ENCODE peak calls at places on chromosomes 12 and 14, in ten cellular contexts. K is H1, O is stomach, G is GM12878, J is transverse colon, L is upper lobe of left lung, N is SK-N-SH, B is suprapubic skin, Y is esophagus muscularis mucosa, F is K562. H is an unnamed sample.
A peak's percentile ranks its signal among the peaks of the same experiment; 100 is the strongest.

GRCh38 chr12:75725505-75726120 is 214.2 kb upstream of the KRR1 start:
- DNase-seq in B (no peak), G (no peak), J (no peak), F (peak; percentile 13), O (no peak), K (no peak), L (no peak), N (no peak), Y (no peak), H (no peak)

GRCh38 chr12:50992814-50993213 is 33.4 kb downstream of the SLC11A2 start:
- DNase-seq in N (no peak), B (no peak), J (no peak), L (no peak), Y (no peak), O (no peak), G (no peak), F (no peak), K (no peak), H (no peak)

GRCh38 chr12:10361622-10362021 is 28.2 kb downstream of the KLRK1 start:
- DNase-seq in K (no peak), G (no peak), O (no peak), B (no peak), Y (no peak), J (no peak), L (no peak), F (no peak), N (no peak), H (no peak)

GRCh38 chr12:106226884-106227640 is 20.8 kb downstream of the CKAP4 start:
- DNase-seq in Y (no peak), K (no peak), O (no peak), J (no peak), G (no peak), L (no peak), F (peak; percentile 53), B (no peak), N (peak; percentile 79), H (no peak)

GRCh38 chr12:26124491-26125450 is at the start of gene BHLHE41:
- DNase-seq in J (peak; percentile 85), N (peak; percentile 77), O (peak; percentile 78), B (peak; percentile 82), Y (peak; percentile 95), F (peak; percentile 47), L (peak; percentile 93), K (no peak), G (no peak), H (peak; percentile 92)

GRCh38 chr14:103055693-103056092 is 1.7 kb downstream of the CDC42BPB start:
- DNase-seq in G (no peak), Y (no peak), N (no peak), J (no peak), F (no peak), K (no peak), O (no peak), B (no peak), L (no peak), H (no peak)

GRCh38 chr14:74977164-74977900 is 21.9 kb upstream of the PGF start:
- DNase-seq in N (no peak), F (no peak), B (peak; percentile 58), L (no peak), J (no peak), Y (no peak), O (no peak), K (no peak), G (no peak), H (no peak)

GRCh38 chr12:120262852-120263724 is 2.4 kb downstream of the PXN start:
- DNase-seq in N (no peak), F (no peak), O (no peak), G (no peak), L (peak; percentile 41), Y (no peak), J (no peak), B (no peak), K (no peak), H (peak; percentile 76)

GRCh38 chr14:77804592-77804991 is 4.7 kb downstream of the ADCK1 start:
- DNase-seq in G (no peak), B (no peak), J (peak; percentile 31), F (peak; percentile 20), N (no peak), O (no peak), K (no peak), Y (no peak), L (no peak), H (no peak)

GRCh38 chr12:107492393-107493134 is 193.0 kb upstream of the PWP1 start:
- DNase-seq in G (no peak), N (no peak), K (no peak), J (peak; percentile 70), B (no peak), F (no peak), O (no peak), Y (no peak), L (no peak), H (peak; percentile 32)

GRCh38 chr14:98347686-98348085 is 924.3 kb downstream of the BCL11B start:
- DNase-seq in L (no peak), Y (peak; percentile 90), G (no peak), O (no peak), N (no peak), K (no peak), J (no peak), B (no peak), F (no peak), H (no peak)
- TF ChIP-seq EP300 in L (no peak), Y (no peak), G (no peak), O (no peak), N (no peak), K (no peak), J (no peak), B (no peak), F (no peak), H (no peak)

GRCh38 chr12:31005944-31006361 is 67.7 kb upstream of the DDX11 start:
- DNase-seq in Y (no peak), B (no peak), F (no peak), O (no peak), K (no peak), G (no peak), J (no peak), N (peak; percentile 6), L (no peak), H (peak; percentile 38)
- TF ChIP-seq POLR2AphosphoS5 in Y (no peak), B (no peak), F (no peak), O (no peak), K (no peak), G (no peak), J (no peak), N (no peak), L (no peak), H (no peak)

DNA sequence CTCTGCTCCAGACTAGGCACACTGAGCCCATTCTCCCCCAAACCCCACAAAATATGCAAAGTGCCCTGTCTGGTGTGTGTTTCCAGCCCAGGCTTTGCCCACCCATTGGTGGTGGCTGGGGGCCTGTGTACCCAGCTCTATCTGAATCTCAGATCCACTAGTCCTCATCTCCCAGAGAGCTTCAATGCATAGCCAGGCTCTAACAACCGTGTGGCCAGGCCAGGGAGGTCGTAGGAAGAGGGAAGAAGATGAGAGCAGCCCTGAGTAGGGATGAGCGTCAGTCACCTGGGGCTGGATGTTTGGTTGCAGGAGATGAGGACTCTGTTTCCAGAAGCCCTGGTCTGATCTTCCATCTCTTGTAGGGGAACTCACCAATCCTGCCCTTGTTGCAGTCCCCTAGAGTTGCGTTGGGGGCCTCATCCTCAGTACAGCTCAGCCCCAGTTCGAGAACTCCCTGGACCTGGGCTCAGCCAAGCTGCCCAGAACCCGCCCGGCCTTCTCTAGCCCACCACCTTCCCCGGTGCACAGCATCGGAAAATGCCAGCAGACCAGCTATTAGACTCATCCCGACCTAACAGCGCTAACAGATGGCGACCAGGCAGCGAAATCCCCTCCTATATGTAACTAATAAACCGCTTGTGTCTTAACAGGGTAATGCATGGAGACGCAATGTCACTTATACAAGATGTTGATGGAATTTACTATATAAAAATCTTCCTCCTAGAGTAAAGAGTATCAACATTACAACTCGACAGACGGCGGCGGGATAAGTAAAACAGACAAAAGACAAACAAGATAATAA is 3.2 kb upstream of the LHX5 start:
- DNase-seq in Y (no peak), F (no peak), K (no peak), N (peak; percentile 32), B (no peak), J (no peak), L (no peak), G (no peak), O (no peak), H (no peak)
- H3K9me3 ChIP-seq in Y (no peaks in the 10 kb centered on the region), F (no peaks in the 10 kb centered on the region), K (no peaks in the 10 kb centered on the region), N (no peaks in the 10 kb centered on the region), B (no peaks in the 10 kb centered on the region), J (no peaks in the 10 kb centered on the region), L (no peaks in the 10 kb centered on the region), G (no peaks in the 10 kb centered on the region), O (peaks cover 3% of the 10 kb centered on the region), H (no peaks in the 10 kb centered on the region)

GRCh38 chr12:56683-57346 is 9.8 kb upstream of the IQSEC3 start:
- DNase-seq in F (peak; percentile 12), B (no peak), O (no peak), Y (no peak), J (no peak), K (no peak), L (no peak), N (no peak), G (no peak), H (no peak)

GRCh38 chr12:54331-54730 is 12.2 kb upstream of the IQSEC3 start:
- DNase-seq in G (no peak), O (no peak), K (no peak), B (no peak), L (no peak), N (no peak), F (no peak), Y (no peak), J (no peak), H (no peak)

GRCh38 chr12:53023-53734 is 13.4 kb upstream of the IQSEC3 start:
- DNase-seq in O (no peak), Y (no peak), L (no peak), F (no peak), B (no peak), N (no peak), J (no peak), K (no peak), G (no peak), H (no peak)

GRCh38 chr12:53735-54095 is 12.9 kb upstream of the IQSEC3 start:
- DNase-seq in G (no peak), B (no peak), J (no peak), L (no peak), Y (no peak), O (no peak), K (no peak), N (no peak), F (no peak), H (no peak)

GRCh38 chr12:54750-55535 is 11.6 kb upstream of the IQSEC3 start:
- DNase-seq in L (no peak), Y (no peak), N (no peak), G (no peak), K (no peak), B (no peak), F (peak; percentile 23), J (no peak), O (no peak), H (no peak)
- TF ChIP-seq EP300 in L (no peak), Y (no peak), N (no peak), G (no peak), K (no peak), B (no peak), F (no peak), J (no peak), O (no peak), H (no peak)

H was measured in sigmoid colon.